ENCODE peak calls at places on chromosomes 11 and 22, in four cellular contexts. M, H, B and O are unnamed samples.

GRCh38 chr22:25775501-25775900 is 33.5 kb downstream of the MYO18B start:
- DNase-seq in M (peak; percentile 27), H (peak; percentile 21), B (no peak), O (peak; percentile 15)

GRCh38 chr11:2752204-2752772 is 52.5 kb upstream of the KCNQ1OT1 start:
- DNase-seq in M (no peak), H (peak; percentile 32), B (no peak), O (no peak)

GRCh38 chr11:3225826-3226750 is 6.1 kb downstream of the MRGPRE start:
- DNase-seq in M (no peak), H (no peak), B (no peak), O (no peak)

GRCh38 chr11:69089258-69089657 is 40.5 kb downstream of the TPCN2 start:
- DNase-seq in M (peak; percentile 79), H (peak; percentile 89), B (peak; percentile 84), O (peak; percentile 42)

GRCh38 chr22:42937164-42937854 is 77.6 kb downstream of the PACSIN2 start:
- DNase-seq in M (peak; percentile 72), H (peak; percentile 87), B (peak; percentile 63), O (peak; percentile 90)

GRCh38 chr11:116641561-116642045 is 131.2 kb downstream of the BUD13 start:
- DNase-seq in M (no peak), H (no peak), B (peak; percentile 34), O (peak; percentile 37)

GRCh38 chr22:30266445-30267381 is at the start of gene OSM:
- DNase-seq in M (no peak), H (no peak), B (peak; percentile 68), O (no peak)

GRCh38 chr11:17405232-17406005 is 17.0 kb upstream of the KCNJ11 start:
- DNase-seq in M (peak; percentile 32), H (peak; percentile 7), B (peak; percentile 93), O (peak; percentile 23)

GRCh38 chr22:38489561-38490133 is 16.5 kb downstream of the DDX17 start:
- DNase-seq in M (no peak), H (no peak), B (no peak), O (no peak)

GRCh38 chr11:47035108-47035507 is 98.5 kb downstream of the CSTPP1 start:
- DNase-seq in M (no peak), H (no peak), B (no peak), O (no peak)

GRCh38 chr11:86799680-86800075 is 664 bp upstream of the PRSS23 start:
- DNase-seq in M (no peak), H (no peak), B (peak; percentile 38), O (no peak)

GRCh38 chr11:5380740-5381342 is 2.8 kb upstream of the OR51M1 start:
- DNase-seq in M (peak; percentile 79), H (peak; percentile 77), B (no peak), O (peak; percentile 68)

GRCh38 chr11:69343401-69344321 is 49.7 kb downstream of the MYEOV start:
- DNase-seq in M (no peak), H (no peak), B (no peak), O (no peak)

GRCh38 chr22:39300198-39300830 is 19.1 kb downstream of the RPL3 start:
- DNase-seq in M (peak; percentile 20), H (no peak), B (peak; percentile 66), O (no peak)

GRCh38 chr22:37254867-37255233 is 10.8 kb upstream of the RAC2 start:
- DNase-seq in M (no peak), H (peak; percentile 54), B (no peak), O (peak; percentile 87)

DNA sequence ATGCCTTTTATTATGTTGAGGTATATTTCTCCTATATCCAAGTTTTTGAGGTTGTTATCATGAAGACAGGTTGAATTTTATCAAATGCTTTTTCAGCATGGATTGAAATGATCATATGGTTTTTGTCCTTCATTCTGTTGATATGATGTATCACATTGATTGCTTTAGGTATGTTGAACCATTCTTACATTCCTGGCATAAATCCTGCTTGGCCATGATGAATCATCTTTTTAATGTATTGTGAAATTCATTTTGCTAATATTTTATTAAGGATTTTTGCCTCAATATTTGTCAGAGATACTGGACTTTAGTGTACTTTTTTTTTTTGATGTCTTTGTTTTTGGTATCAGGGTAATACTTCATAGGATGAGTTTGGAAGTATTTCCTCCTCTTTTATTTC is 283.8 kb upstream of the C11orf87 start:
- DNase-seq in M (peak; percentile 3), H (peak; percentile 11), B (no peak), O (peak; percentile 65)
- TF ChIP-seq CTCF in M (no peak), H (no peak), B (no peak), O (no peak)

GRCh38 chr11:73404048-73404447 is 27.8 kb downstream of the RELT start:
- DNase-seq in M (peak; percentile 44), H (peak; percentile 40), B (peak; percentile 79), O (peak; percentile 56)
- TF ChIP-seq CTCF in M (peak; percentile 89), H (peak; percentile 60), B (peak; percentile 68), O (peak; percentile 77)

GRCh38 chr22:28951969-28952521 is 68.7 kb downstream of the ZNRF3 start:
- DNase-seq in M (peak; percentile 46), H (peak; percentile 39), B (no peak), O (no peak)
- TF ChIP-seq CTCF in M (no peak), H (peak; percentile 32), B (no peak), O (peak; percentile 2)

DNA sequence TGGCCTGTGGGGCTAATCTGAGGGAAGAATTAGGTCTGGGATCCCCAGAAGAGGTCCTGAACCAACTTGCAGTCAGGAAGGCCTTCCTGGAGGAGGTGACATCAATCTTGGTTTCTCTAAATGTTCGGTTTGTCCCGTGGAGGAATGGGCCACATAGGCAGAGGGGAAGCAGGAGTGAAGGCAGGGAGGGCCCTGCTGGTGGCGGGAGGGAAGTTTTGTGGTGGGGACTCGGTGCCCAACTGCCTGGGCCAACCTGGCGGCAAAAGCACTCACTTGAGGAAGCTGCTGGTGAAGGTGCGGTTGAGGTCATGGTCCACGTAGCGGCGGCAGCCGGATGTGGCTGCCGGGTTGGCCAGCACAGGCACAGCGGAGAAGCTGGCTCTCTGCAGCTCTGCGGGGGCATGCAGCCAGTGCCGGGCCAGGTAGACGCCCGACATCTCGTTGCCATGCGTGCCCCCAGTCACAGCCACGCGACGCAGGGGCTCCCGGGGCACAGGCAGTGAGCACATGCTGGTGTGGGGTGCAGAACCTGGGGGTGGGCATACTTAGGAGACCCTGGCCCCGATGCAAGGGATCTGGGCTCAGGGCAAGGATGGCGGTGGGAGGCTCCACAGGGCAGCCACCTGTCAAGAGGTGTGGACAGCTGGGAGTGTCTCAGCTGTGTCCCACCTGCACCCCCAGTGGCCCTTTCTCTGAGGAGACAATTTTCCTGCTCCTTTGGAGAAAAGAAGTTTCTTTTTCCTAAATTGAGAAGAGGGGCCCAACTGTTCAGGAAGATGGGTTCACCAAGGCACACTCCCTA is 3.8 kb downstream of the ACY3 start:
- DNase-seq in M (no peak), H (no peak), B (no peak), O (no peak)
- TF ChIP-seq CTCF in M (no peak), H (no peak), B (no peak), O (no peak)

GRCh38 chr11:72712168-72712721 is 38.0 kb upstream of the PDE2A start:
- DNase-seq in M (peak; percentile 19), H (no peak), B (peak; percentile 74), O (no peak)
- TF ChIP-seq CTCF in M (no peak), H (no peak), B (no peak), O (no peak)